ENCODE peak calls at places on chromosomes 13 and 19, in ten cellular contexts. C is AG08395; K is NCI-H1092; M is stimulated activated naive CD4-positive, alpha-beta T cell; V is GM23338; A is NCI-H460; O is COR-L47; B is left ventricle myocardium inferior; T is effector CD4-positive, alpha-beta T cell; I is C1 segment of cervical spinal cord. U is an unnamed sample.

GRCh38 chr19:16892868-16893685 is 4.3 kb downstream of the F2RL3 start:
- DNase-seq in O (no peak), C (no peak), T (no peak), V (no peak), K (no peak), M (no peak), I (no peak), A (no peak), B (no peak), U (no peak)

GRCh38 chr13:49112782-49113525 is 107.2 kb upstream of the MLNR start:
- DNase-seq in I (no peak), A (no peak), B (no peak), O (no peak), T (no peak), K (no peak), V (peak; percentile 75), M (no peak), C (no peak), U (no peak)

GRCh38 chr13:23570099-23570926 is at the start of gene TNFRSF19:
- DNase-seq in B (peak; percentile 45), A (peak; percentile 76), K (peak; percentile 24), V (peak; percentile 26), O (no peak), C (peak; percentile 82), T (no peak), M (no peak), I (no peak), U (no peak)

GRCh38 chr19:49854861-49855263 is 3.9 kb downstream of the PTOV1 start:
- DNase-seq in K (no peak), B (no peak), V (no peak), A (no peak), M (no peak), T (no peak), I (no peak), O (no peak), C (no peak), U (no peak)

GRCh38 chr19:2353895-2354592 is 6.0 kb upstream of the TMPRSS9 start:
- DNase-seq in K (no peak), B (no peak), C (no peak), O (no peak), V (no peak), I (no peak), A (no peak), M (no peak), T (no peak), U (no peak)

GRCh38 chr13:91722267-91722884 is 324.0 kb downstream of the GPC5 start:
- DNase-seq in V (peak; percentile 72), I (no peak), O (peak; percentile 23), M (no peak), T (no peak), K (peak; percentile 27), C (no peak), A (peak; percentile 30), B (no peak), U (no peak)

GRCh38 chr13:37068962-37069361 is 9.5 kb upstream of the SUPT20H start:
- DNase-seq in M (no peak), K (no peak), O (no peak), B (no peak), C (no peak), A (no peak), T (no peak), I (no peak), V (no peak), U (no peak)

GRCh38 chr13:72850959-72851677 is 69.2 kb downstream of the PIBF1 start:
- DNase-seq in T (no peak), K (no peak), O (no peak), C (no peak), I (no peak), A (no peak), M (no peak), V (peak; percentile 17), B (no peak), U (no peak)

GRCh38 chr13:73341748-73342147 is 282.9 kb downstream of the KLF5 start:
- DNase-seq in O (no peak), V (peak; percentile 41), A (no peak), T (no peak), B (no peak), C (peak; percentile 47), I (no peak), K (no peak), M (no peak), U (no peak)

GRCh38 chr13:57624565-57625435 is 6.7 kb upstream of the PCDH17 start:
- DNase-seq in B (no peak), K (peak; percentile 43), C (peak; percentile 52), O (peak; percentile 53), M (no peak), T (no peak), V (peak; percentile 90), I (no peak), A (peak; percentile 56), U (no peak)

GRCh38 chr19:48568345-48568886 is 16.4 kb downstream of the SULT2B1 start:
- DNase-seq in T (no peak), I (peak; percentile 24), C (peak; percentile 95), K (no peak), O (no peak), M (no peak), A (peak; percentile 79), V (peak; percentile 65), B (peak; percentile 87), U (no peak)

GRCh38 chr13:41648314-41648935 is 191.1 kb downstream of the RGCC start:
- DNase-seq in I (no peak), T (no peak), C (no peak), V (peak; percentile 33), O (no peak), B (no peak), A (peak; percentile 37), K (no peak), M (no peak), U (no peak)

GRCh38 chr19:6524326-6524725 is 6.5 kb upstream of the TNFSF9 start:
- DNase-seq in B (no peak), I (no peak), T (no peak), V (no peak), A (no peak), O (no peak), K (no peak), C (no peak), M (no peak), U (no peak)

GRCh38 chr13:73938375-73939070 is 195.7 kb downstream of the KLF12 start:
- DNase-seq in K (no peak), I (no peak), A (no peak), O (no peak), T (no peak), C (peak; percentile 69), M (no peak), B (no peak), V (no peak), U (no peak)

GRCh38 chr13:103349664-103350063 is 283.4 kb upstream of the SLC10A2 start:
- DNase-seq in B (no peak), C (no peak), O (peak; percentile 80), M (no peak), K (peak; percentile 71), V (no peak), T (no peak), I (no peak), A (no peak), U (no peak)

GRCh38 chr13:81540777-81541176 is 1199.9 kb upstream of the SPRY2 start:
- DNase-seq in C (no peak), V (peak; percentile 55), O (no peak), I (no peak), M (no peak), K (no peak), T (no peak), B (no peak), A (no peak), U (no peak)

GRCh38 chr19:37519890-37520289 is 13.2 kb downstream of the ZNF793 start:
- DNase-seq in M (no peak), I (no peak), A (no peak), B (no peak), C (no peak), O (no peak), K (no peak), T (no peak), V (no peak), U (no peak)

GRCh38 chr13:47277774-47278173 is 380.9 kb upstream of the HTR2A start:
- DNase-seq in T (no peak), A (no peak), C (no peak), V (no peak), K (no peak), M (no peak), O (no peak), B (no peak), I (no peak), U (no peak)

GRCh38 chr19:41265376-41266153 is 1.4 kb downstream of the HNRNPUL1 start:
- DNase-seq in M (no peak), B (no peak), A (no peak), T (no peak), K (no peak), I (peak; percentile 28), O (peak; percentile 3), V (peak; percentile 11), C (peak; percentile 13), U (no peak)

GRCh38 chr19:4051175-4052101 is 15.3 kb downstream of the ZBTB7A start:
- DNase-seq in I (no peak), V (no peak), A (no peak), O (no peak), K (no peak), C (peak; percentile 79), M (no peak), T (no peak), B (no peak), U (no peak)

GRCh38 chr13:108795841-108796240 is 166.4 kb downstream of the MYO16 start:
- DNase-seq in I (no peak), K (no peak), T (no peak), V (no peak), O (no peak), A (no peak), M (no peak), B (no peak), C (no peak), U (no peak)

GRCh38 chr13:30110301-30111070 is 196.9 kb downstream of the KATNAL1 start:
- DNase-seq in B (peak; percentile 34), I (no peak), V (no peak), C (peak; percentile 50), O (no peak), M (no peak), T (no peak), A (no peak), K (no peak), U (no peak)

GRCh38 chr19:55212447-55212846 is 3.1 kb upstream of the PTPRH start:
- DNase-seq in C (no peak), K (no peak), B (no peak), T (no peak), A (peak; percentile 40), V (peak; percentile 44), O (no peak), I (no peak), M (no peak), U (no peak)

GRCh38 chr19:43623889-43624670 is 4.7 kb upstream of the ZNF428 start:
- DNase-seq in I (no peak), K (no peak), T (no peak), V (peak; percentile 94), O (no peak), C (no peak), M (no peak), A (no peak), B (no peak), U (no peak)

GRCh38 chr13:27997904-27998522 is 9.5 kb upstream of the URAD start:
- DNase-seq in K (peak; percentile 9), C (no peak), V (peak; percentile 87), T (no peak), I (no peak), B (peak; percentile 46), O (no peak), A (peak; percentile 65), M (no peak), U (no peak)

GRCh38 chr19:38709119-38709518 is 35.2 kb downstream of the CAPN12 start:
- DNase-seq in A (no peak), B (no peak), C (no peak), K (no peak), I (no peak), V (no peak), O (no peak), M (no peak), T (no peak), U (no peak)

GRCh38 chr19:12784871-12785430 is 6.3 kb upstream of the JUNB start:
- DNase-seq in V (no peak), C (no peak), K (no peak), A (no peak), O (no peak), M (peak; percentile 21), T (peak; percentile 34), I (peak; percentile 29), B (no peak), U (peak; percentile 37)

GRCh38 chr19:56091066-56091490 is 30.0 kb downstream of the ZNF787 start:
- DNase-seq in A (peak; percentile 36), T (no peak), C (peak; percentile 57), B (no peak), V (no peak), K (no peak), I (no peak), M (no peak), O (no peak), U (no peak)